ENCODE peak calls at places on chromosomes 16 and 17, in four cellular contexts. U, S, Z and D are unnamed samples.

GRCh38 chr17:32746280-32746679 is 130.6 kb downstream of the MYO1D start:
- DNase-seq in Z (no peak), S (no peak), U (no peak), D (no peak)

GRCh38 chr17:69451416-69452394 is 37.2 kb downstream of the MAP2K6 start:
- DNase-seq in U (no peak), Z (no peak), S (no peak), D (no peak)

GRCh38 chr17:81440511-81441244 is 45.4 kb downstream of the BAHCC1 start:
- DNase-seq in U (peak), S (no peak), Z (peak), D (peak)

GRCh38 chr16:29811896-29812665 is at the start of gene PRRT2:
- DNase-seq in U (peak), Z (no peak), S (no peak), D (peak)

GRCh38 chr16:54402270-54402669 is 115.7 kb upstream of the IRX3 start:
- DNase-seq in S (no peak), U (no peak), Z (no peak), D (no peak)

GRCh38 chr17:67365762-67366192 is 600 bp downstream of the PSMD12 start:
- DNase-seq in Z (peak), U (peak), S (no peak), D (no peak)

GRCh38 chr17:27481327-27481726 is 25.1 kb downstream of the KSR1 start:
- DNase-seq in S (no peak), Z (no peak), U (no peak), D (no peak)

GRCh38 chr17:51355314-51356083 is 95.2 kb downstream of the UTP18 start:
- DNase-seq in U (no peak), Z (no peak), S (no peak), D (no peak)

GRCh38 chr17:1767358-1767757 is 5.5 kb downstream of the SERPINF1 start:
- DNase-seq in S (no peak), U (no peak), Z (no peak), D (no peak)

GRCh38 chr16:24851700-24852099 is 5.9 kb downstream of the SLC5A11 start:
- DNase-seq in S (no peak), U (no peak), Z (no peak), D (no peak)

GRCh38 chr16:10181196-10182162 is 749 bp downstream of the GRIN2A start:
- DNase-seq in Z (peak), S (no peak), U (peak), D (peak)

GRCh38 chr17:29748400-29748799 is 125.7 kb upstream of the CORO6 start:
- DNase-seq in S (no peak), U (no peak), Z (no peak), D (no peak)

GRCh38 chr16:56041556-56042140 is 149.6 kb upstream of the GNAO1 start:
- DNase-seq in U (peak), S (no peak), Z (peak), D (peak)

GRCh38 chr17:58330997-58331814 is 2.6 kb upstream of the TSPOAP1 start:
- DNase-seq in U (peak), S (no peak), Z (no peak), D (no peak)

GRCh38 chr17:78568494-78569115 is 8.6 kb downstream of the DNAH17 start:
- DNase-seq in U (no peak), S (no peak), Z (peak), D (no peak)

GRCh38 chr17:17819561-17819995 is 17.2 kb downstream of the SREBF1 start:
- DNase-seq in U (no peak), S (peak), Z (peak), D (no peak)

GRCh38 chr16:90023078-90023447 is 3.8 kb upstream of the DBNDD1 start:
- DNase-seq in U (no peak), Z (no peak), S (no peak), D (no peak)

GRCh38 chr16:90028985-90029384 is 9.7 kb upstream of the DBNDD1 start:
- DNase-seq in U (no peak), S (no peak), Z (no peak), D (no peak)

GRCh38 chr16:90027611-90028010 is 8.4 kb upstream of the DBNDD1 start:
- DNase-seq in Z (no peak), S (no peak), U (no peak), D (no peak)

GRCh38 chr16:90022209-90023077 is 3.2 kb upstream of the DBNDD1 start:
- DNase-seq in S (peak), U (peak), Z (peak), D (peak)

DNA sequence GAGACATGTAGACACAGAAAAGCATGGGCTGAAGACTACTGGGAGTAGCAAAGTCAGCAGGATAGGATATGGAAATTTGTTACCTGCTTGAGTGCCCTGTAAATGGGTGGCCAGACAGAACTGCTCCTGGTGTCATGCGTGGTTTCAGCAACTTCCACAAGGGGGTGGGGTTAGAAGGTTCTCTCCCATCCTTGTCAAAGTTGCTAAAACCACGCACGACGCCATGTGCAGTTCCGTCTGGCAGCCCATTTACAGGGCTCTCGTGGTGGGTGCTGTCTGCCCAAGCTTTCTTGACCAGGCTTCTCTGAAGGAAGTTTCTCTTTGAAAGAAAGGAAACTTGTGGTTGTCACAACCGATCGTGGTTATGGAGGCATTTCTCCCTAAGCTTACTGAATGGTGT is 6.9 kb upstream of the DBNDD1 start:
- DNase-seq in U (no peak), S (no peak), Z (no peak), D (no peak)
- TF ChIP-seq TARDBP in U (no peak), S (no peak), Z (no peak), D (no peak)

GRCh38 chr16:85592700-85593502 is 20.2 kb upstream of the GSE1 start:
- DNase-seq in U (peak), Z (no peak), S (no peak), D (no peak)
- TF ChIP-seq FOXK2 in U (no peak), Z (no peak), S (no peak), D (no peak)

DNA sequence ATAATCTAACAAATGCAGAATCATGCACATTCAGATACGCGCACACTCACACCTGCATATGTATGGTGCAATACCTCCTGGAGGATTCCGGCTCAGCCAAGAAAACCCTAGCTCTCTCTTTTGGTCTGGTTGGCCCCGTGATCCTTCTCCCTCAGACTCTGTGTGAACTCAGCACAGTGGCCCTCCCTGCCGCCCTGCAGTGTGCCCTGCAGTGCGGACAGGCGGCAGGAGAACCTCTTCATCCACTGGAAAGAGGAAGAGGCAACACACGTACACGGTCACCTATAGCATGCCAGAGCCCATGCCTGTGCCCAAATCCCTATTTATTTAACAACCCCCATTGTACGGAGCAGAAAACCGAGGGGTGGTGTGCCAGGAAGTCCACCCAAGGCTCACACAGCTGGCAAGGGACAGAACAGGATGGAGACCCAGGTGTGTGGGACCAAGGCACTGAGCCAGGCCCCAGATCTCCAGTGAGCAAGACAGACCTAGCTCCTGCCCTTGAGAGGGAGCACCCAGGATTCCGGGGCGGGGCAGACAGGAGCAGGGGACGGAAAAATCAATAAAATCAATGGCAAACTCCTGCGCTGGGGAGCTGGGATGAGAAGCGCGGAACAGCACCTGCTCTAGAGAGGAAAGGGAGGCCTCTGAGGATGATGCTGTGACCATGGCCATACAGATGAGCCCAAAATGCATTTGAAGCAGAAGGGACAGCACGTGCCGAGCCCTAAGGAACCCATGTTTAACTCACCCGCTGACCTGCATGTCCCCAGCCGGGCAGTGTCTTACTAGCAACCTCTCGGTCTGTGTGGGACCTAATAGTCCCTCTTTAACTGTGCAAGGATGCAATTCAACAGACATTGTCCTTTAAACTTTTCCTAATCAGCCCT is 54.7 kb upstream of the CIBAR2 start:
- DNase-seq in U (no peak), S (no peak), Z (peak), D (no peak)
- TF ChIP-seq TARDBP in U (no peak), S (no peak), Z (peak), D (no peak)

DNA sequence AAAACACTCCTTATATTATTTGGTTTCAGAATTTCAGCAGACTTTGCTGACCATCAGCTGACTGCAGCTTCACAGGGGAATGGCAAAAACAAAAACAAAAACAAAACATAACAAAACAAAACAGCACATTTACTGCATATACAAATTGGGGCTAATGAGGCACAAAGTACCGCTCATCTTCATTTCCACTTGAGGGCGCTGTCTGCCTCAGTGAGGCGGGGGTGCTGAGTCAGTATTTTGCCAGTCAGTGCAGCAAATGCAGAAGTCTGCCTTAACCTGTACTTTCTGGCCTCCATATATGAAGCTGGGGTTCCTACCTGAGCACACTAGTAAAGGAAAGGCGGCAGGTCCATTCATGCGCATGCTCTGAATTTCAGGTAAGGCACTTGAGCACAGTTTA is 13.5 kb upstream of the DYNLRB2 start:
- DNase-seq in Z (peak), S (no peak), U (no peak), D (peak)
- TF ChIP-seq FOXK2 in Z (no peak), S (no peak), U (no peak), D (no peak)

GRCh38 chr16:58013201-58013956 is 12.2 kb downstream of the USB1 start:
- DNase-seq in Z (no peak), S (no peak), U (no peak), D (no peak)

GRCh38 chr16:58012481-58012880 is 11.3 kb downstream of the USB1 start:
- DNase-seq in Z (no peak), S (no peak), U (no peak), D (no peak)

GRCh38 chr16:58009856-58010416 is 8.7 kb downstream of the USB1 start:
- DNase-seq in S (no peak), Z (no peak), U (no peak), D (no peak)

GRCh38 chr16:58011652-58012051 is 10.4 kb downstream of the USB1 start:
- DNase-seq in U (no peak), Z (peak), S (no peak), D (no peak)

GRCh38 chr16:58010886-58011285 is 9.7 kb downstream of the USB1 start:
- DNase-seq in Z (no peak), S (no peak), U (no peak), D (no peak)
- TF ChIP-seq TARDBP in Z (no peak), S (no peak), U (no peak), D (no peak)

GRCh38 chr17:43383372-43383771 is 15.4 kb upstream of the ARL4D start:
- DNase-seq in S (no peak), Z (no peak), U (no peak), D (no peak)

GRCh38 chr17:43381204-43381603 is 17.6 kb upstream of the ARL4D start:
- DNase-seq in S (no peak), Z (no peak), U (no peak), D (no peak)

GRCh38 chr17:43382776-43383175 is 16.0 kb upstream of the ARL4D start:
- DNase-seq in Z (no peak), S (no peak), U (no peak), D (no peak)

GRCh38 chr17:43380307-43380706 is 18.5 kb upstream of the ARL4D start:
- DNase-seq in Z (no peak), S (no peak), U (no peak), D (no peak)

GRCh38 chr17:43381621-43382020 is 17.2 kb upstream of the ARL4D start:
- DNase-seq in S (no peak), U (no peak), Z (no peak), D (no peak)
- TF ChIP-seq FOXK2 in S (no peak), U (no peak), Z (no peak), D (no peak)

DNA sequence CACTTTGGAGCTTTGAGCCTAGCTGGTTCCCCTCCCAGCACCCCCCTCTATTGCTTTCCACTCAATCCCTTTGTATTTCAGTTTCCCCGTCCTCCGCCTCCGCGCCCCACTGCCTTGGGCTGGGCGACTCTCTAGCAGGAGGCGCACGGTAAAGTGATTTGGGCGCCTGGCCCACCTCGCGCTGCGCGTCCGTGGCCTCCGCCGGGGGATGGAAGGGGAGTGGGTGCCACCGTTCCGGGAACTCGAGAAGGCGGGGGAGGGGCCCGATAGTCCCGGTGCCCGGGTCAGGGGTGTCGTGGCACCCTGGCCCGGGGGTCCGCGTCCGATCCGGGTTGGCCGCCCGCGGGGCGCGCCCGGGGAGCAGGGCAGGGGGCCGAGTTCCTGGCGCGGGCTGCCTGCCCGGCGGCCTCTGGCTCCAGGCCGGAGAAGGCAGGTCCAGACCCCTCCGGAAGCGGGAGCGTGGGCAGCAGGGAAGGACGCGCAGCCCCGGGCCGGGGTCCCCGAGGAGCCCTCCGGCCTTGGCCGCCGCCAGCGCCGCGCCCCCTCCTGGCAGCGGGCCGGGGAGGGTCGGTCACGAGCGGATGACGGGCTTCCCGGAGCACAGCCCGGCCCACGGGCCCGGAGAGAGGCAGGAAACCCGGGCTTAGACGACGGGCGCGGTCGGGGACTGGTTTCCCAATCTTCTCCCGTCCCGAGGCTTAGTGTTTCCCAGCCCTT is 15.8 kb downstream of the MEOX1 start:
- DNase-seq in Z (no peak), S (no peak), U (no peak), D (no peak)
- TF ChIP-seq TARDBP in Z (no peak), S (no peak), U (no peak), D (no peak)